ENCODE peak calls at places on chromosomes 1 and 21, in six cellular contexts. Y, F, W, G, D and R are unnamed samples.

GRCh38 chr21:36909901-36910561 is 56.4 kb downstream of the HLCS start:
- DNase-seq in Y (peak), F (no peak), W (peak), G (no peak), D (no peak), R (peak)

GRCh38 chr1:151867321-151867720 is 13.8 kb upstream of the THEM5 start:
- DNase-seq in Y (no peak), F (no peak), W (no peak), G (no peak), D (no peak), R (no peak)

GRCh38 chr21:30491963-30492428 is at the start of gene KRTAP19-3:
- DNase-seq in Y (no peak), F (no peak), W (no peak), G (no peak), D (peak), R (no peak)

GRCh38 chr1:210743038-210743437 is 390.9 kb downstream of the KCNH1 start:
- DNase-seq in Y (no peak), F (no peak), W (no peak), G (no peak), D (no peak), R (no peak)

GRCh38 chr1:185917646-185918045 is 183.5 kb downstream of the HMCN1 start:
- DNase-seq in Y (peak), F (no peak), W (peak), G (peak), D (peak), R (peak)

GRCh38 chr1:113488576-113489177 is 98.4 kb downstream of the MAGI3 start:
- DNase-seq in Y (no peak), F (peak), W (peak), G (peak), D (peak), R (peak)

GRCh38 chr1:209411491-209411929 is 172.0 kb upstream of the CAMK1G start:
- DNase-seq in Y (peak), F (no peak), W (no peak), G (no peak), D (no peak), R (no peak)

GRCh38 chr1:233672732-233673131 is 58.8 kb downstream of the KCNK1 start:
- DNase-seq in Y (no peak), F (no peak), W (no peak), G (no peak), D (no peak), R (no peak)

GRCh38 chr1:48697066-48697707 is 79.5 kb downstream of the BEND5 start:
- DNase-seq in Y (peak), F (peak), W (peak), G (peak), D (peak), R (no peak)

GRCh38 chr1:55927934-55928333 is 651.4 kb downstream of the PLPP3 start:
- DNase-seq in Y (no peak), F (no peak), W (no peak), G (no peak), D (no peak), R (no peak)

GRCh38 chr1:210407207-210407886 is 78.6 kb downstream of the HHAT start:
- DNase-seq in Y (peak), F (peak), W (peak), G (peak), D (peak), R (peak)

GRCh38 chr21:21715286-21715969 is 717.2 kb downstream of the NCAM2 start:
- DNase-seq in Y (peak), F (no peak), W (peak), G (no peak), D (no peak), R (no peak)

GRCh38 chr1:51648180-51649109 is 31.6 kb downstream of the OSBPL9 start:
- DNase-seq in Y (peak), F (no peak), W (peak), G (peak), D (peak), R (peak)

GRCh38 chr1:9426291-9426711 is 113.0 kb upstream of the SLC25A33 start:
- DNase-seq in Y (no peak), F (no peak), W (no peak), G (no peak), D (no peak), R (no peak)

GRCh38 chr1:53278294-53278693 is 40.0 kb upstream of the MAGOH start:
- DNase-seq in Y (peak), F (peak), W (peak), G (peak), D (peak), R (peak)

GRCh38 chr1:86416343-86416742 is 7.6 kb upstream of the CLCA2 start:
- DNase-seq in Y (no peak), F (no peak), W (no peak), G (no peak), D (no peak), R (no peak)

GRCh38 chr1:225766967-225767413 is 10.6 kb upstream of the SRP9 start:
- DNase-seq in Y (peak), F (no peak), W (peak), G (no peak), D (no peak), R (peak)

GRCh38 chr1:37238376-37239224 is 204.3 kb upstream of the GRIK3 start:
- DNase-seq in Y (no peak), F (peak), W (no peak), G (no peak), D (no peak), R (no peak)

GRCh38 chr1:145701306-145701862 is 5.8 kb downstream of the PDZK1 start:
- DNase-seq in Y (no peak), F (no peak), W (no peak), G (no peak), D (no peak), R (no peak)

GRCh38 chr1:37255111-37255795 is 219.1 kb upstream of the ZC3H12A start:
- DNase-seq in Y (no peak), F (peak), W (peak), G (peak), D (peak), R (no peak)

GRCh38 chr1:116754203-116754977 is at the start of gene CD2:
- DNase-seq in Y (no peak), F (no peak), W (no peak), G (no peak), D (no peak), R (no peak)

GRCh38 chr1:188706742-188707141 is 1770.9 kb downstream of the BRINP3 start:
- DNase-seq in Y (peak), F (no peak), W (peak), G (no peak), D (no peak), R (no peak)

GRCh38 chr1:161905269-161905884 is 118.3 kb downstream of the OLFML2B start:
- DNase-seq in Y (peak), F (no peak), W (peak), G (peak), D (peak), R (peak)

GRCh38 chr1:154962238-154962678 is 676 bp upstream of the PYGO2 start:
- DNase-seq in Y (peak), F (no peak), W (peak), G (peak), D (peak), R (peak)

GRCh38 chr1:160021376-160022074 is 10.3 kb downstream of the PIGM start:
- DNase-seq in Y (no peak), F (no peak), W (no peak), G (no peak), D (no peak), R (no peak)

GRCh38 chr21:18294100-18294499 is 49.5 kb downstream of the CHODL start:
- DNase-seq in Y (no peak), F (no peak), W (no peak), G (no peak), D (no peak), R (no peak)

GRCh38 chr1:192303029-192303428 is 13.8 kb upstream of the RGS21 start:
- DNase-seq in Y (peak), F (no peak), W (no peak), G (no peak), D (no peak), R (no peak)

GRCh38 chr1:43620956-43621355 is 29.0 kb upstream of the KDM4A start:
- DNase-seq in Y (no peak), F (no peak), W (no peak), G (no peak), D (no peak), R (peak)

GRCh38 chr1:16022393-16022792 is 557 bp downstream of the CLCNKA start:
- DNase-seq in Y (no peak), F (no peak), W (no peak), G (no peak), D (no peak), R (peak)

GRCh38 chr1:43549921-43550597 is 19.4 kb downstream of the PTPRF start:
- DNase-seq in Y (no peak), F (peak), W (peak), G (peak), D (peak), R (no peak)

GRCh38 chr1:3993606-3994375 is 93.7 kb upstream of the C1orf174 start:
- DNase-seq in Y (no peak), F (no peak), W (no peak), G (no peak), D (no peak), R (no peak)

GRCh38 chr1:25873120-25873519 is 2.4 kb downstream of the PAQR7 start:
- DNase-seq in Y (no peak), F (no peak), W (no peak), G (peak), D (no peak), R (no peak)

GRCh38 chr21:30979054-30979453 is 59.2 kb downstream of the KRTAP19-8 start:
- DNase-seq in Y (no peak), F (no peak), W (no peak), G (no peak), D (no peak), R (no peak)

GRCh38 chr1:902802-903201 is 20.9 kb upstream of the SAMD11 start:
- DNase-seq in Y (no peak), F (no peak), W (no peak), G (peak), D (no peak), R (no peak)

GRCh38 chr1:215114154-215114933 is 31.8 kb downstream of the KCNK2 start:
- DNase-seq in Y (peak), F (no peak), W (peak), G (no peak), D (no peak), R (peak)

GRCh38 chr1:47187226-47187925 is 2.5 kb downstream of the PDZK1IP1 start:
- DNase-seq in Y (no peak), F (no peak), W (no peak), G (no peak), D (no peak), R (peak)

GRCh38 chr1:215958836-215959235 is 391.7 kb downstream of the KCTD3 start:
- DNase-seq in Y (peak), F (no peak), W (peak), G (no peak), D (no peak), R (no peak)

GRCh38 chr1:59072017-59072947 is 224.6 kb upstream of the FGGY start:
- DNase-seq in Y (peak), F (no peak), W (peak), G (no peak), D (peak), R (no peak)

GRCh38 chr1:155976062-155976912 is 2.1 kb downstream of the ARHGEF2 start:
- DNase-seq in Y (peak), F (peak), W (peak), G (peak), D (peak), R (peak)
- TF ChIP-seq CTCF in Y (no peak), F (no peak), W (no peak), G (no peak), D (no peak), R (no peak)

GRCh38 chr1:238257018-238257417 is 366.3 kb upstream of the ZP4 start:
- DNase-seq in Y (no peak), F (no peak), W (no peak), G (no peak), D (no peak), R (no peak)
- H2AFZ ChIP-seq in Y (no peak), F (no peak), W (no peak), G (no peak), D (no peak), R (no peak)

DNA sequence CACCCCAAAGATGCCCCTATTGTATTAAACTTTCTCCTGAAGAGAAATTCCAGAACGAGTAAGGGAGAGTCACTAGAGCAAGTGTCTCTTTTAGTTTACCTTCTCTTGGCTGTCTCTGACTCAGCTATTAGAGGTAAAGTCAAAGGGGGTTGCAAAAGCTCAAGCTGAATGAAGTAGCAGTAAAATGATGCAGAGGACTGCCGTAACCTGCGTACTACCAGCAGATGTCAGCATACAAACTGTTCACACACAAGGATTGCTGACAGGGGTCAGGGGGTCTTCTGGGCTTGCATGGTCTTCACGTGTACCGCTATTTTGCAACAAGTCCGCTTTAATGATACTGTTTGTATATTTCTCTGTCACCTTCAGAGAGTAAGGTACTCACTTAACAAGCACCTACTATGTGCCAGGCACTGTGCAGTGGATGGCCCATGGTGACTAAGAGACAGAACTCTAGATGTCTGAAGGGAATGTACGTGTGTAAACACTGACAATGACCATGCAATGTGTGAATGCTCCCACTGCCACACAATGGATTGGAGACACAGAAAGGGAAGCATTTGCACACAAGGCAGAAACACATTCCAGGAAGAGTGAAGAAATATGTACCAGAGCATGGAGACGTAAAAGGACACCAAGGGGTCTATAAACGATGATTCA is 34.9 kb downstream of the CHML start:
- DNase-seq in Y (no peak), F (no peak), W (peak), G (peak), D (peak), R (no peak)
- TF ChIP-seq CTCF in Y (peak), F (peak), W (peak), G (peak), D (peak), R (peak)

GRCh38 chr1:85365851-85366250 is 89.4 kb upstream of the BCL10 start:
- DNase-seq in Y (no peak), F (no peak), W (no peak), G (no peak), D (no peak), R (no peak)
- H2AFZ ChIP-seq in Y (no peak), F (no peak), W (no peak), G (no peak), D (no peak), R (no peak)

GRCh38 chr1:65265296-65266271 is 43.8 kb upstream of the DNAJC6 start:
- DNase-seq in Y (no peak), F (peak), W (no peak), G (peak), D (peak), R (peak)
- TF ChIP-seq CTCF in Y (no peak), F (peak), W (no peak), G (peak), D (peak), R (peak)

DNA sequence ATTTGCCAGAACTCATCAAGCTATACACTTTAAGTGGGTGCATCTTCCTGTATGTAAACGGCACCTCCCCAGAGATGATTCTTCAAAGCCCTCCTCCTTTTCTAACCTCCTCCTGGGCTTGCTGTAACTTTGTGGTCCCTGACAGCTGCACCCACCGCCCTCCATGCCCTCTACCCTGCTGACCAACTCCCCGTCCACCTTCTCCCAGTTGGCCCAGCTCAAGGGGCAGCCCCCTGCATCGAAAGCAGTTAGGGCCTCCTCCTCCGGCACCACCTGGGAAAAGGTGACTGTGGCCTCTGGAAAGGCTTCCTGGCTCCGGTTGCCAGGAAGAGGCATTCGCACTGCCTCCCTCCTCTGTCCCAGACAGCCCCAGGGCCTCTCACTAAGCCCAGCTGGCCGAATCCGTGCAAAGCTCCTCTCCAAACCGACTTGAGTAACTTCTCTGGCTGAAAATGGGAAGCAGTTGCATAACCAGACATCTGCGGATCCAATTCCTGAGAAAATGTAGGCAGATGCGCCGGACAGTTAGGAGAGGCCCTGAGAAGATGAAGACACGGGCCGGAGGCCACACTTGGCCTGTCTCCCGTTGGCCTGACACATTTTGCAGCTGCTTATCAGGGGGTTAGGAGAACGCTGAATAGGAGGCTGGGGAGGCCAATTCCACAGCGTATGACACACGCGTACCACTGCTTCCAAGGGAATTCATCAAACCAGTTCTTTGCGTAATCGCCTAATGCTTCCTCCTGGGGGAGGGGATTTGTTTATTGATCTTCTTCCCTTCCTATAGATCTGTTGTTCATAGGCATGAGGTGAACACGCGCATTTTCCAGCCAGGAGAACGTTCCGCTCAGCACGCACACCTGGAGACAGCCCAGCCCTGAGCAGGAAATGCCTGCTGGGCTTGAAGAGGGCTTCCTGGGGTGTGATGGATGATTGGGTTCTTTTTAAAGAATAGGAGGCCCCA is 48.7 kb upstream of the COL6A2 start:
- DNase-seq in Y (peak), F (peak), W (peak), G (no peak), D (peak), R (peak)
- H2AFZ ChIP-seq in Y (peak), F (peak), W (peak), G (peak), D (peak), R (no peak)

DNA sequence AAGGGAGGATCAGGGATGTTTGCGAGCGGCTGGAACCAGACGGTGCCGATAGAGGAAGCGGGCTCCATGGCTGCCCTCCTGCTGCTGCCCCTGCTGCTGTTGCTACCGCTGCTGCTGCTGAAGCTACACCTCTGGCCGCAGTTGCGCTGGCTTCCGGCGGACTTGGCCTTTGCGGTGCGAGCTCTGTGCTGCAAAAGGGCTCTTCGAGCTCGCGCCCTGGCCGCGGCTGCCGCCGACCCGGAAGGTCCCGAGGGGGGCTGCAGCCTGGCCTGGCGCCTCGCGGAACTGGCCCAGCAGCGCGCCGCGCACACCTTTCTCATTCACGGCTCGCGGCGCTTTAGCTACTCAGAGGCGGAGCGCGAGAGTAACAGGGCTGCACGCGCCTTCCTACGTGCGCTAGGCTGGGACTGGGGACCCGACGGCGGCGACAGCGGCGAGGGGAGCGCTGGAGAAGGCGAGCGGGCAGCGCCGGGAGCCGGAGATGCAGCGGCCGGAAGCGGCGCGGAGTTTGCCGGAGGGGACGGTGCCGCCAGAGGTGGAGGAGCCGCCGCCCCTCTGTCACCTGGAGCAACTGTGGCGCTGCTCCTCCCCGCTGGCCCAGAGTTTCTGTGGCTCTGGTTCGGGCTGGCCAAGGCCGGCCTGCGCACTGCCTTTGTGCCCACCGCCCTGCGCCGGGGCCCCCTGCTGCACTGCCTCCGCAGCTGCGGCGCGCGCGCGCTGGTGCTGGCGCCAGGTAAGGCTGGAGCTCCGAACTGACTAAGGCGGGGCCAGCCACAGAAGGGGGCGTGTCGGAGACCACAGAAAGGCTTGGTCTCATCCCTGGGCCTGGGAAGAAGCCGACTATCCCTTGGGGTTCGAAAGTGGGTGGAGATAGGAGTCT is 465 bp downstream of the SLC27A3 start:
- DNase-seq in Y (peak), F (peak), W (peak), G (peak), D (peak), R (peak)
- TF ChIP-seq CTCF in Y (no peak), F (no peak), W (no peak), G (no peak), D (peak), R (no peak)

DNA sequence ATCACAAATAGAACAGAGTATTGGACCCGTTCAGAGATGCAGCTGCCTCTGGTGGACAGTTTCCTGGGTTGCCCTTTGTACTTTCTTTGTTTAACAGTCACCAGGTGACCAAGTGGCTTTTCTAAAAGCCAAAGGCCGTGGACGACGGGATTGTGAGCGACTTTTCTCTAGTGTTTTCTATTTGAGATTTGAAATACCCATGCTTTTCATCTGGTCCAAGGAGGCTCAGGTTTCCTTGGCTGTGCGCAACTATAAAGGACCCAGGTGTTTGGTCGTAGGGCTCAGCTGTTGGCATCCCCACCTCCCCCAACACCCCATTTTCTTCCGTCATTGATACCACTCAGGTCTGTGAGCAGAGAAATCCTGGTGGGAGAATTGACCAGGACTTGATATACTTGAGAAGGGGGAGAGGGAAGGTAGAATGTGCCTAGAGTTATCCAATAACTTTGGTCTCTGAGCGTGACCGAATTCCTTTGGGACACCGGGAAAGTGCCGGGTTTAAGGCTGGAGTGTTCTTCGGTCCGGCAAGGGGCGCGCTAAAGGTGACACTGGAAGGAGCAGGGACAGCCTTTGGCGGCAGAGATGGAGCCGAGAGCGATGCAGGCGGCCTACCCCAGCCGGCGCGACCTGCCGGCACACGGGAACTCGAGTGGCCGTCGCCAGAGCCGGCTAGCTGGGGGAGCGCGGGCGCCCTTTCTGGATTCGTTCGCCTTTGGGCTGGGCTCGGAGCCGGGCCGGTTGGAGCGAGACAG is 83.4 kb upstream of the BMP8A start:
- DNase-seq in Y (no peak), F (no peak), W (peak), G (peak), D (peak), R (peak)
- H2AFZ ChIP-seq in Y (peak), F (no peak), W (peak), G (no peak), D (peak), R (peak)